ENCODE peak calls at places on chromosomes 11 and 22, in five cellular contexts. I is effector memory CD4-positive, alpha-beta T cell; U is mammary epithelial cell; K is endothelial cell of umbilical vein; Q is ascending aorta. Z is an unnamed sample.
A peak's percentile ranks its signal among the peaks of the same experiment; 100 is the strongest.

GRCh38 chr11:656866-657265 is 19.8 kb downstream of the DRD4 start:
- DNase-seq in I (no peak), U (no peak), K (no peak), Q (no peak), Z (peak; percentile 33)

GRCh38 chr22:22168190-22168940 is 76.2 kb upstream of the VPREB1 start:
- DNase-seq in I (no peak), U (peak; percentile 42), K (no peak), Q (no peak), Z (no peak)

GRCh38 chr11:3745161-3745560 is 52.2 kb downstream of the NUP98 start:
- DNase-seq in I (no peak), U (peak; percentile 57), K (no peak), Q (no peak), Z (no peak)

GRCh38 chr22:44712962-44713361 is 11.0 kb downstream of the PRR5 start:
- DNase-seq in I (no peak), U (no peak), K (no peak), Q (no peak), Z (no peak)

GRCh38 chr11:133163463-133164419 is 368.6 kb downstream of the OPCML start:
- DNase-seq in I (no peak), U (peak; percentile 32), K (no peak), Q (no peak), Z (no peak)

GRCh38 chr22:35361001-35361551 is 19.8 kb upstream of the HMOX1 start:
- DNase-seq in I (no peak), U (no peak), K (no peak), Q (no peak), Z (no peak)

GRCh38 chr22:50701076-50701419 is 28.4 kb downstream of the SHANK3 start:
- DNase-seq in I (no peak), U (no peak), K (no peak), Q (no peak), Z (no peak)

GRCh38 chr11:72238040-72238450 is 5.9 kb downstream of the PHOX2A start:
- DNase-seq in I (no peak), U (peak; percentile 19), K (peak; percentile 51), Q (no peak), Z (peak; percentile 51)

GRCh38 chr11:116970485-116971292 is 127.5 kb downstream of the SIK3 start:
- DNase-seq in I (no peak), U (peak; percentile 36), K (no peak), Q (no peak), Z (no peak)

GRCh38 chr11:62806611-62807121 is 1.4 kb upstream of the NXF1 start:
- DNase-seq in I (no peak), U (peak; percentile 55), K (no peak), Q (peak; percentile 53), Z (no peak)

GRCh38 chr11:133228406-133229330 is 303.6 kb downstream of the OPCML start:
- DNase-seq in I (no peak), U (no peak), K (no peak), Q (no peak), Z (peak; percentile 61)

GRCh38 chr22:46078241-46079092 is 71.9 kb upstream of the PPARA start:
- DNase-seq in I (no peak), U (peak; percentile 91), K (no peak), Q (peak; percentile 8), Z (peak; percentile 91)

GRCh38 chr22:46081036-46081830 is 69.1 kb upstream of the PPARA start:
- DNase-seq in I (no peak), U (peak; percentile 31), K (no peak), Q (no peak), Z (peak; percentile 62)

GRCh38 chr22:46081831-46082210 is 68.5 kb upstream of the PPARA start:
- DNase-seq in I (no peak), U (peak; percentile 40), K (no peak), Q (no peak), Z (peak; percentile 52)

GRCh38 chr22:46079093-46079860 is 71.0 kb upstream of the PPARA start:
- DNase-seq in I (no peak), U (peak; percentile 46), K (no peak), Q (no peak), Z (peak; percentile 69)

DNA sequence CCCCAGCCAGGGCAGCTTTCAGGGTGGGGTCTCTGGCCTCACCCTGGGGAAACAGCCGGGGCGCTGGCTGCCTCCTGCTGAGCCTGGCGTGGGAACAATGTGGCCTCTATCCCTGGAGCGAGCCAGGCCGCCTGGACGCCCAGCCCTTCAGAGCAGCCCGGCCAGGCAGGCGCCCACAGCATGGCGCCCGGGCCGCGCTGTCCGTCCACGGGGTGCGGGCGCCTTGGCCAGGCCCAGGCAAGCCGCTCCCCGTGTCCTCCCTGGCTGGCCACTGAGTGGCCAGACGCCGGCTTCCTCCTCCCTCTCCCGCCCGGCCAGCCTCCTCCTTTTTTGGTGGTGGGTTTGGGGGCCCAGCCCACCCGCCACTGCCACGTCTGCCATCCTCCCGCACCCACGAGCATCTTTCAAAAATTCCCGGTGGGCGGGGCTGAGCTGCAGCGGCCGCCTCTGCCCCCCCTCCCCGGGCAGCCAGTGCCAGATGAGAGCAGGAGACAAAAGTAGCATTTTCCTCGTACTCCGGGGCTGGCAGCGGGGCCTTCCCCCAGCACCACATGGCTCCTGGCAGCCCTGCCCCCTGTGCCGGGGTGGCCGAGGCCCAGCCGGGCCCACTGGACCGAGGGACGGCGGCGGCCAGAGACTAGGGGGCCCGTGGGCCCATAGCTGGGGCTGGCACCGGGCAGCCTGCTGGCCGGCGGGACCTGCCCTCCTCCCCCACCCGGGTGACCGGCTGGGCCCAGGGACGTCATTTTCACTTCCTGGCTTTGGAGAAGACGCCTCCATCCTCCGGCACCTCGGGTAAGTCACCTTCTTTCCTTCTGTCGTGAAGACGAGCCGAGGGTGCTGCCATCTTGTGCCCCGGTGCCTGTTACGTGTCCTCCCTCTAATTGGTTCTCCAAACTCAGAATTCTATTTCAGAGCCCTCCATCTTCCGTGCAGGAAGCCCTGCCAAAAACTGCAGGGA is 70.2 kb upstream of the PPARA start:
- DNase-seq in I (no peak), U (peak; percentile 95), K (no peak), Q (peak; percentile 71), Z (peak; percentile 91)
- H3K4me3 ChIP-seq in I (no peak overlapping the region), U (peak overlapping the region; percentile 89), K (peak overlapping the region; percentile 38), Q (peak overlapping the region; percentile 89), Z (peak overlapping the region; percentile 60)

GRCh38 chr22:31162015-31162765 is 2.2 kb downstream of the RNF185 start:
- DNase-seq in I (no peak), U (no peak), K (peak; percentile 33), Q (no peak), Z (no peak)

GRCh38 chr22:31155425-31155824 is 4.6 kb upstream of the RNF185 start:
- DNase-seq in I (no peak), U (no peak), K (peak; percentile 66), Q (no peak), Z (no peak)

GRCh38 chr22:31160328-31160978 is 471 bp downstream of the RNF185 start:
- DNase-seq in I (peak; percentile 4), U (no peak), K (peak; percentile 55), Q (no peak), Z (no peak)

DNA sequence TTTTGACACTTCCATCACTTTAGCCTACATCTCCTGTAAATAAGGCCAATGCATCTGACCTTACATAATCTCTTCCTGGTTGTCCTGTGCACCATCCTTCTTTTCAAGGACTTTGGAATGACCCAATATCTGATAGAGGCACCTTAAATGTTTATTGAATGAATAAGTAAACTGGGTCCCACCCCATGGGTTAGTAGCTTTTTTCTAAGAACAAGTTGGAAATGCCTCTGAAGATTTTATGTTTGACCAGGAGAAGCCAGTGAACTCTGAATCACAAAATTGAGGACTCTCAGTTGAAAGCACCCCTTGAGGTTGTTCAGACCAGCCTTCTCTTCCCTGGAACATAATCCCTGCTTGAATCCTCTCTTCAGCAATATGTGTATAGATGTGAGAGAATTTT is 1.4 kb downstream of the RNF185 start:
- DNase-seq in I (no peak), U (no peak), K (no peak), Q (no peak), Z (no peak)
- H3K27ac ChIP-seq in I (no peak overlapping the region), U (no peak overlapping the region), K (no peak overlapping the region), Q (peak overlapping the region; percentile 94), Z (no peak overlapping the region)

DNA sequence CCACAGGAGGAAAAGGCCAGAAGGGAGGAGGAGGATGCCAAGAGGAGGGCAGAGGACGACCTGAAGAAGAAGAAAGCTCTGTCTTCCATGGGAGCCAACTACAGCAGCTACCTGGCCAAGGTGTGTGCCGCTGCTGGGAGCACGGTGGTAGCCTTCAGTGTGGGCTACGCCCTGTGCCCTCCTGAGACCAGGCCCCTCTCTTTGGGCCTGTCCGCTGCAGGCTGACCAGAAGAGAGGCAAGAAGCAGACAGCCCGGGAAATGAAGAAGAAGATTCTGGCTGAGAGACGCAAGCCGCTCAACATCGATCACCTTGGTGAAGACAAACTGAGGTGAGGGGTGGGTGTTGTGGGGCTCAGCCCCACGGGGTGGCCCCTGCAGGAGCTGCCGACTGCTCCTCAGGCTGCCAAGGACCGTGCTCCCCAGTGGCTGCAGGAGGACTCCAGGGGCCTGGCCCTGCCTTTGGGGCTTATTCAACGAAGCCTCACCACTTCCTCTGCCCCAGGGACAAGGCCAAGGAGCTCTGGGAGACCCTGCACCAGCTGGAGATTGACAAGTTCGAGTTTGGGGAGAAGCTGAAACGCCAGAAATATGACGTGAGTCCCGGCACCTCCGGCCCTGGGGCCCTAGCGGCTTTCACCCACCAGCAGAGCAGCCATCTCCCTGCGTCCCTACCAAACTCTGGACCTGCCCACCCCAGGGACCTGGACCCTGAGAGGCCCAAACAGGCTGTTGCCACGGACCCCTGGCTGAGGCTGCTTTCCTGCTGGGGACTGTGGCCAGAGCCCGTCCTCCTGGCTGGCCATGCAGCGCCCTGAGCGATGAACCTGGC is 12.6 kb upstream of the MRPL23 start:
- DNase-seq in I (no peak), U (no peak), K (no peak), Q (no peak), Z (peak; percentile 48)
- H3K27me3 ChIP-seq in I (no peaks in the 10 kb centered on the region), U (no peaks in the 10 kb centered on the region), K (no peaks in the 10 kb centered on the region), Q (no peaks in the 10 kb centered on the region), Z (no peaks in the 10 kb centered on the region)

DNA sequence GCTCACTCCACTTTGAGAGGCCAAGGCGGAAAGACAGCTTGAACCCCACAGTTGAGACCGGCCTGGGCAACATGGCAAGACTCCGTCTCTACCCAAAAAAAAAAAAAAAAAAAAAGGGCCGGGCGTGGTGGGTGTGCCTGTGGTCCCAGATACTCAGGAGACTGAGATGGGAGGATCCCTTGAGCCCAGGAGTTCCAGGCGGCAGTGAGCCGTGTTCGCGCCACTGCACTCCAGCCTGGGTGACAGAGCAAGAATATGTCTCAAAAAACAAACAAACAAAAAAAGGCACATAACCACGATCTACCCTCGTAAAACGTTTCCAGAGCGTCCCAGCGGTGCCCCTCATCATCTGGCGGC is 861 bp upstream of the RAD9A start:
- DNase-seq in I (no peak), U (no peak), K (no peak), Q (no peak), Z (no peak)
- H3K4me3 ChIP-seq in I (peak overlapping the region; percentile 90), U (peak overlapping the region; percentile 74), K (peak overlapping the region; percentile 76), Q (peak overlapping the region; percentile 72), Z (peak overlapping the region; percentile 73)

GRCh38 chr22:41847300-41847699 is 14.4 kb downstream of the SREBF2 start:
- DNase-seq in I (no peak), U (peak; percentile 32), K (no peak), Q (no peak), Z (no peak)
- H3K27ac ChIP-seq in I (no peak overlapping the region), U (peak overlapping the region; percentile 21), K (no peak overlapping the region), Q (no peak overlapping the region), Z (peak overlapping the region; percentile 17)

GRCh38 chr11:8908099-8908498 is 2.9 kb upstream of the AKIP1 start:
- DNase-seq in I (no peak), U (no peak), K (no peak), Q (no peak), Z (no peak)
- H3K27me3 ChIP-seq in I (no peaks in the 10 kb centered on the region), U (no peaks in the 10 kb centered on the region), K (no peaks in the 10 kb centered on the region), Q (no peaks in the 10 kb centered on the region), Z (no peaks in the 10 kb centered on the region)

Z was measured in right cardiac atrium.